ENCODE peak calls at places on chromosomes 7 and 10, in four cellular contexts. U, Q, N and D are unnamed samples.

GRCh38 chr10:70354100-70354499 is 28.3 kb downstream of the LRRC20 start:
- DNase-seq in U (no peak), Q (no peak), N (no peak), D (no peak)

GRCh38 chr10:113053091-113053490 is 103.0 kb downstream of the TCF7L2 start:
- DNase-seq in U (no peak), Q (no peak), N (no peak), D (no peak)

GRCh38 chr7:92244803-92245486 is 769 bp downstream of the KRIT1 start:
- DNase-seq in U (no peak), Q (no peak), N (no peak), D (no peak)

GRCh38 chr10:130767116-130767730 is 544.3 kb downstream of the TCERG1L start:
- DNase-seq in U (no peak), Q (no peak), N (no peak), D (no peak)

GRCh38 chr7:1819258-1819841 is 149.3 kb downstream of the ELFN1 start:
- DNase-seq in U (no peak), Q (no peak), N (no peak), D (no peak)

GRCh38 chr7:45697576-45698136 is 123.5 kb downstream of the ADCY1 start:
- DNase-seq in U (no peak), Q (no peak), N (no peak), D (no peak)

GRCh38 chr7:2520131-2520807 is 695 bp downstream of the LFNG start:
- DNase-seq in U (no peak), Q (no peak), N (no peak), D (peak)

GRCh38 chr10:13915710-13916109 is 328.9 kb downstream of the PRPF18 start:
- DNase-seq in U (no peak), Q (no peak), N (peak), D (peak)

GRCh38 chr7:78226059-78226658 is 427.6 kb downstream of the PHTF2 start:
- DNase-seq in U (no peak), Q (peak), N (no peak), D (peak)

GRCh38 chr10:126569513-126570447 is 100.7 kb downstream of the C10orf90 start:
- DNase-seq in U (no peak), Q (peak), N (no peak), D (no peak)

GRCh38 chr7:156143683-156144082 is 331.4 kb upstream of the SHH start:
- DNase-seq in U (no peak), Q (no peak), N (no peak), D (no peak)

GRCh38 chr10:10911471-10911921 is 106.2 kb upstream of the CELF2 start:
- DNase-seq in U (no peak), Q (peak), N (no peak), D (no peak)

GRCh38 chr7:116912269-116912909 is 40.9 kb upstream of the ST7 start:
- DNase-seq in U (no peak), Q (no peak), N (no peak), D (no peak)

GRCh38 chr7:128845987-128846386 is 15.8 kb downstream of the FLNC start:
- DNase-seq in U (no peak), Q (no peak), N (no peak), D (no peak)

GRCh38 chr7:28180364-28181147 is at the start of gene JAZF1:
- DNase-seq in U (peak), Q (no peak), N (peak), D (peak)

GRCh38 chr7:28200598-28200997 is 20.0 kb upstream of the JAZF1 start:
- DNase-seq in U (no peak), Q (no peak), N (no peak), D (no peak)

GRCh38 chr10:60943372-60944158 is 420 bp downstream of the RHOBTB1 start:
- DNase-seq in U (no peak), Q (no peak), N (peak), D (peak)

GRCh38 chr10:17923728-17924127 is 28.0 kb upstream of the SLC39A12 start:
- DNase-seq in U (no peak), Q (peak), N (no peak), D (no peak)

GRCh38 chr10:132702601-132703304 is 83.2 kb downstream of the NKX6-2 start:
- DNase-seq in U (no peak), Q (no peak), N (no peak), D (no peak)

GRCh38 chr10:124733566-124734245 is 10.5 kb downstream of the FAM53B start:
- DNase-seq in U (no peak), Q (no peak), N (no peak), D (no peak)

GRCh38 chr10:10361486-10361885 is 656.2 kb upstream of the CELF2 start:
- DNase-seq in U (no peak), Q (no peak), N (no peak), D (no peak)

GRCh38 chr7:128920913-128921582 is 10.5 kb upstream of the KCP start:
- DNase-seq in U (no peak), Q (no peak), N (no peak), D (no peak)

GRCh38 chr10:125344573-125345121 is 184.3 kb upstream of the CTBP2 start:
- DNase-seq in U (no peak), Q (no peak), N (no peak), D (no peak)

GRCh38 chr10:114045738-114046458 is 2.2 kb downstream of the ADRB1 start:
- DNase-seq in U (no peak), Q (no peak), N (no peak), D (no peak)

GRCh38 chr10:15167411-15168295 is 840 bp downstream of the NMT2 start:
- DNase-seq in U (peak), Q (no peak), N (no peak), D (peak)

GRCh38 chr10:46232084-46232483 is 54.7 kb upstream of the ANTXRL start:
- DNase-seq in U (no peak), Q (no peak), N (no peak), D (no peak)

GRCh38 chr10:79380125-79380917 is 33.1 kb downstream of the PPIF start:
- DNase-seq in U (no peak), Q (no peak), N (no peak), D (no peak)

GRCh38 chr7:50335795-50336754 is 31.6 kb downstream of the IKZF1 start:
- DNase-seq in U (peak), Q (no peak), N (no peak), D (no peak)

GRCh38 chr10:43879742-43880141 is 231.1 kb upstream of the ZNF32 start:
- DNase-seq in U (no peak), Q (no peak), N (no peak), D (no peak)

GRCh38 chr10:58951750-58952149 is 224.7 kb upstream of the PHYHIPL start:
- DNase-seq in U (no peak), Q (peak), N (no peak), D (no peak)

GRCh38 chr7:47766151-47766550 is 182.1 kb downstream of the PKD1L1 start:
- DNase-seq in U (no peak), Q (no peak), N (no peak), D (no peak)